ENCODE peak calls at places on chromosome 11, in four cellular contexts. P is WTC11, N is HepG2, F is K562. W is an unnamed sample.

GRCh38 chr11:109772846-109773400 is 320.3 kb upstream of the ZC3H12C start:
- DNase-seq in P (no peak), N (no peak), F (no peak), W (no peak)

GRCh38 chr11:69212121-69213110 is 56.7 kb downstream of the SMIM38 start:
- DNase-seq in P (peak), N (no peak), F (no peak), W (no peak)

GRCh38 chr11:416757-417621 is 2.2 kb upstream of the SIGIRR start:
- DNase-seq in P (peak), N (no peak), F (no peak), W (no peak)

GRCh38 chr11:102070766-102071165 is 23.5 kb downstream of the CFAP300 start:
- DNase-seq in P (no peak), N (no peak), F (no peak), W (no peak)

GRCh38 chr11:103659138-103659734 is 377.2 kb upstream of the DDI1 start:
- DNase-seq in P (peak), N (no peak), F (no peak), W (no peak)

GRCh38 chr11:30984827-30985226 is 384.7 kb downstream of the DCDC1 start:
- DNase-seq in P (no peak), N (no peak), F (no peak), W (no peak)

GRCh38 chr11:26766996-26767395 is 45.1 kb upstream of the SLC5A12 start:
- DNase-seq in P (no peak), N (no peak), F (no peak), W (no peak)

GRCh38 chr11:17887779-17888178 is 125.1 kb downstream of the SERGEF start:
- DNase-seq in P (peak), N (no peak), F (no peak), W (no peak)

GRCh38 chr11:72223615-72224586 is 666 bp upstream of the INPPL1 start:
- DNase-seq in P (peak), N (no peak), F (peak), W (no peak)

GRCh38 chr11:19664896-19665548 is 47.6 kb upstream of the NAV2 start:
- DNase-seq in P (no peak), N (no peak), F (no peak), W (no peak)

GRCh38 chr11:111449696-111450479 is 62.3 kb downstream of the BTG4 start:
- DNase-seq in P (no peak), N (no peak), F (no peak), W (no peak)

DNA sequence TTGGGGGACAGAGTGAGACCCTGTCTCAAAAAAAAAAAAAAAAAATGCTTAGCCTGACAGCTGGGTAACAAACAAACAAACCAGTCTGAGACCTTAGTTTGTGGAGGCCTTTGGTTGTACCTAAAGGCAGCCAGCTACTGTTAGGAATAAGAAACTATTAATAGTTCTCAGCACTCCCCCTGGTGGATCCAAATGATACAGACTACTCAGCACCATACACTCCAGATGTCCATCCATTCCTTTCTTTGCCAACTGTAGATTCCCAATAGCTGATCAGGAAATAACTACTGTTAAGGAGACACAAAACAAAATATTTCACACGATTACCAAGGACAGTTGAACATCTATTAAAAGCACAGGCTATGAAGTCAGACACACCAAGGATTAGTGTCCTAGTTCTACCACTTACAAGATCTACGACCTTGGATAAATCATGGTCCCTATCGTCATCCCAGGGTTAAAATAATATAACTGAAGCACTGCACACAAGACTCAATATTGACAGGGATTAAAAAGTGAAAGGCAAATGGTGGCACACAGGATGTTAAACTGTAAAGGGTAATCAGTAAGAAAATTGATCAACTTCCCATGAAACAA is 17.2 kb downstream of the CLDN25 start:
- DNase-seq in P (no peak), N (peak), F (peak), W (peak)
- TF ChIP-seq NR3C1 in P (no peak), N (no peak), F (no peak), W (no peak)

GRCh38 chr11:57407010-57407409 is 16.6 kb upstream of the PRG2 start:
- DNase-seq in P (no peak), N (no peak), F (no peak), W (no peak)

GRCh38 chr11:57407941-57408475 is 17.6 kb upstream of the PRG2 start:
- DNase-seq in P (no peak), N (no peak), F (no peak), W (no peak)

GRCh38 chr11:57407521-57407920 is 17.1 kb upstream of the PRG2 start:
- DNase-seq in P (no peak), N (no peak), F (no peak), W (no peak)

GRCh38 chr11:57409321-57410100 is 17.4 kb downstream of the SLC43A3 start:
- DNase-seq in P (no peak), N (no peak), F (no peak), W (no peak)

DNA sequence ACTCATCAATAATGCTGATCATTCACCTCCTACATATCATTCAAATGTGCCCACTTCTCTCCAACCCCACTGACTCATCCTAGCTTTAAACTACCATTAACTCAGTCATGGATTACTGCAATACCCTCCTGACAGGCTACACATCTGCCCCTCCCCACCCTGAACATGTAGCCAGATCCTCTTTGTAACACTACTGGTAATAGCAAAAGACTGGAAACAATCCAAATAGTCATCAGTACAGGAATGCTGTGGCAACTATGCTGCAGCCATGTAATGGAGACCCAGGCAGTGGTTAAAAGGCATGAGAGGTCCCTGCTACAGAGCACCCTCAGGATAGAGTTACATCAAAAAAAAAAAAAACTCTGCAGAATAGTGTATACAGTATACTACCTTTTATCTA is 16.6 kb downstream of the SLC43A3 start:
- DNase-seq in P (no peak), N (no peak), F (no peak), W (no peak)
- TF ChIP-seq NR3C1 in P (no peak), N (no peak), F (no peak), W (no peak)

GRCh38 chr11:8564526-8564925 is 29.5 kb downstream of the STK33 start:
- DNase-seq in P (no peak), N (no peak), F (no peak), W (no peak)

GRCh38 chr11:8561461-8561860 is 32.6 kb downstream of the STK33 start:
- DNase-seq in P (no peak), N (no peak), F (no peak), W (no peak)

GRCh38 chr11:8567597-8568198 is 26.3 kb downstream of the STK33 start:
- DNase-seq in P (no peak), N (no peak), F (no peak), W (no peak)

GRCh38 chr11:8566613-8567210 is 27.3 kb downstream of the STK33 start:
- DNase-seq in P (no peak), N (peak), F (peak), W (peak)
- TF ChIP-seq NR3C1 in P (no peak), N (no peak), F (no peak), W (no peak)

DNA sequence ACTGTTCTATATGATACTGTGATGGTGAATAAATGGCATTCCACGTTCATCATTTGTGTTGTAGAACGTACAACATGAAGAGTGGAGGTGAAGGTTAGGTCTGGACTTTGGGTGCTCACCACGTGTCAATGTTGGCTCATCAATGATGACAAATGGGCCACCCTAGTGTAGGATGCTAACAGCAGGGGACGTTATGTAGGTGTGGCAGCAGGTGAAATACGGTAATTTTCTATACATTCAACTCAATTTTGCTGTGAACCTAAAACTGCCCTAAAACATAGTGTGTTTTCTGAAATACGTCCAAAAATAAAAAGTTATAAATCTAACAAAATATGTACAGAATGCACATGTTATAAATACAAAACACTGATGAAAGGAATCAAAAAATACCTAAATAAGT is 6.2 kb downstream of the KRTAP5-6 start:
- DNase-seq in P (no peak), N (no peak), F (no peak), W (no peak)
- TF ChIP-seq NR3C1 in P (no peak), N (no peak), F (no peak), W (no peak)

GRCh38 chr11:13238879-13239514 is 38.6 kb upstream of the BMAL1 start:
- DNase-seq in P (peak), N (peak), F (peak), W (peak)

GRCh38 chr11:13233173-13233572 is 44.4 kb upstream of the BMAL1 start:
- DNase-seq in P (no peak), N (no peak), F (no peak), W (no peak)

DNA sequence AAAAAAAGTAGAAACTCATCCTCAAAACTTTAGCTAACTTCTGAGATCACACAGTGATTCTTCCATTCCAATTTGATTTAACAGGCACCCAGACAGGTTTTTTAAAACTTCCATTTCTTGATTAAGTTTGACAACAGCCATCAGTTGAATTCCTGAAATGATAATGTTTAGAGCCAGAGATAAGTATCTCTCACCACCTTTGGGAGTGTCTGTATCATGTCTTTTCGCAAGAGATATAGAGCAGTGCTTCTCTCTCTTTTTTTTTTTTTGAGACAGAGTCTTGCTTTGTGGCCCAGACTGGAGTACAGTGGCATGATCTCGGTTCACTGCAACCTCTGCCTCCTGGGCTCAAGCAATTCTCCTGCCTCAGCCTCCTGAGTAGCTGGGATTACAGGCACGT is 41.7 kb upstream of the BMAL1 start:
- DNase-seq in P (no peak), N (no peak), F (no peak), W (no peak)
- TF ChIP-seq NR3C1 in P (no peak), N (no peak), F (no peak), W (no peak)

GRCh38 chr11:80632156-80632555 is 1191.3 kb upstream of the TENM4 start:
- DNase-seq in P (no peak), N (no peak), F (no peak), W (no peak)
- TF ChIP-seq NR3C1 in P (no peak), N (no peak), F (no peak), W (no peak)

DNA sequence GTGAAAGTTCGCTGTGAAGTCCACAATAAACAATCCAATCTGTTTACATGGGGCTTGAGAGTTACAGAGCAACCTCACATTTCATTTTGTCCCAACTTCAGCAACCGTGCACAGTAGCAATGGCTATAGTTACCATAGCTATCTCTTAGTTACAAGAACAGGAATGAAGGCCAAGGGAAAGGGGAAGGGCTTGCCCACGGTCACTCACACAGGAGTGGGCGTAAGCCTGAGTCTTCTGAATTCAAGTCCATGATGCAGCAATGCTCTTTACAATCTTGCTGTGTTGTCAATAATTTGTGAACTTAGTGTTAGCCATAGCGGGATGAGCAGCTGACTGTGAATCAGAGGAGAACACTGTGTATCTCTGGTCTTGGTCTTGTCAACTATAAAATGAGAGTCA is 102.9 kb downstream of the ADAMTS15 start:
- DNase-seq in P (no peak), N (no peak), F (no peak), W (no peak)
- TF ChIP-seq NR3C1 in P (no peak), N (no peak), F (no peak), W (no peak)